ENCODE peak calls at places on chromosomes 5 and 9, in six cellular contexts. One of them, this sample, is unnamed.

GRCh38 chr5:89313804-89314588 is 431.0 kb upstream of the MEF2C start:
- DNase-seq in CD8-positive, alpha-beta T cell: no peak
- DNase-seq in left lung: no peak
- DNase-seq in spleen: no peak
- DNase-seq in NB4: peak; percentile 43
- DNase-seq in cardiac fibroblast: peak; percentile 86
- DNase-seq in this sample: peak; percentile 32

GRCh38 chr5:27252911-27253310 is 214.5 kb upstream of the CDH9 start:
- DNase-seq in NB4: no peak
- DNase-seq in cardiac fibroblast: peak; percentile 1
- DNase-seq in left lung: no peak
- DNase-seq in spleen: no peak
- DNase-seq in CD8-positive, alpha-beta T cell: no peak
- DNase-seq in this sample: no peak

GRCh38 chr9:136578915-136579637 is 33.2 kb upstream of the NOTCH1 start:
- DNase-seq in left lung: no peak
- DNase-seq in spleen: no peak
- DNase-seq in cardiac fibroblast: no peak
- DNase-seq in CD8-positive, alpha-beta T cell: no peak
- DNase-seq in NB4: peak; percentile 66
- DNase-seq in this sample: no peak

GRCh38 chr5:147558131-147558730 is 48.4 kb upstream of the DPYSL3 start:
- DNase-seq in NB4: no peak
- DNase-seq in left lung: no peak
- DNase-seq in CD8-positive, alpha-beta T cell: no peak
- DNase-seq in spleen: no peak
- DNase-seq in cardiac fibroblast: no peak
- DNase-seq in this sample: no peak

GRCh38 chr5:71938886-71939285 is 168.4 kb upstream of the MAP1B start:
- DNase-seq in spleen: no peak
- DNase-seq in left lung: peak; percentile 68
- DNase-seq in cardiac fibroblast: no peak
- DNase-seq in NB4: no peak
- DNase-seq in CD8-positive, alpha-beta T cell: no peak
- DNase-seq in this sample: no peak

GRCh38 chr9:137865581-137866145 is 11.9 kb upstream of the CACNA1B start:
- DNase-seq in CD8-positive, alpha-beta T cell: no peak
- DNase-seq in NB4: no peak
- DNase-seq in cardiac fibroblast: no peak
- DNase-seq in left lung: no peak
- DNase-seq in spleen: no peak
- DNase-seq in this sample: no peak

GRCh38 chr5:172420215-172420934 is 34.0 kb downstream of the SH3PXD2B start:
- DNase-seq in CD8-positive, alpha-beta T cell: no peak
- DNase-seq in spleen: no peak
- DNase-seq in cardiac fibroblast: peak; percentile 87
- DNase-seq in NB4: peak; percentile 50
- DNase-seq in left lung: peak; percentile 73
- DNase-seq in this sample: no peak

GRCh38 chr9:126373241-126373640 is 46.6 kb downstream of the MVB12B start:
- DNase-seq in cardiac fibroblast: peak; percentile 46
- DNase-seq in NB4: no peak
- DNase-seq in spleen: no peak
- DNase-seq in left lung: no peak
- DNase-seq in CD8-positive, alpha-beta T cell: no peak
- DNase-seq in this sample: no peak

GRCh38 chr9:112168197-112168596 is 6.9 kb downstream of the SUSD1 start:
- DNase-seq in CD8-positive, alpha-beta T cell: no peak
- DNase-seq in NB4: no peak
- DNase-seq in spleen: no peak
- DNase-seq in left lung: no peak
- DNase-seq in cardiac fibroblast: no peak
- DNase-seq in this sample: no peak

GRCh38 chr9:123129411-123129810 is 95.9 kb downstream of the GPR21 start:
- DNase-seq in cardiac fibroblast: no peak
- DNase-seq in left lung: no peak
- DNase-seq in spleen: no peak
- DNase-seq in CD8-positive, alpha-beta T cell: no peak
- DNase-seq in NB4: no peak
- DNase-seq in this sample: no peak

GRCh38 chr5:54895816-54896341 is 89.5 kb downstream of the ESM1 start:
- DNase-seq in NB4: peak; percentile 42
- DNase-seq in left lung: no peak
- DNase-seq in CD8-positive, alpha-beta T cell: no peak
- DNase-seq in cardiac fibroblast: peak; percentile 69
- DNase-seq in spleen: no peak
- DNase-seq in this sample: no peak
- TF ChIP-seq CTCF in NB4: peak; percentile 30
- TF ChIP-seq CTCF in left lung: peak; percentile 23
- TF ChIP-seq CTCF in CD8-positive, alpha-beta T cell: no peak
- TF ChIP-seq CTCF in cardiac fibroblast: peak; percentile 60
- TF ChIP-seq CTCF in spleen: no peak
- TF ChIP-seq CTCF in this sample: no peak

GRCh38 chr5:56406221-56406620 is 173.1 kb upstream of the ANKRD55 start:
- DNase-seq in spleen: no peak
- DNase-seq in NB4: no peak
- DNase-seq in cardiac fibroblast: no peak
- DNase-seq in left lung: no peak
- DNase-seq in CD8-positive, alpha-beta T cell: no peak
- DNase-seq in this sample: no peak
- TF ChIP-seq CTCF in spleen: no peak
- TF ChIP-seq CTCF in NB4: no peak
- TF ChIP-seq CTCF in cardiac fibroblast: no peak
- TF ChIP-seq CTCF in left lung: no peak
- TF ChIP-seq CTCF in CD8-positive, alpha-beta T cell: no peak
- TF ChIP-seq CTCF in this sample: no peak

GRCh38 chr9:74281674-74282073 is 215.5 kb upstream of the RORB start:
- DNase-seq in cardiac fibroblast: no peak
- DNase-seq in left lung: no peak
- DNase-seq in spleen: no peak
- DNase-seq in NB4: peak; percentile 4
- DNase-seq in CD8-positive, alpha-beta T cell: no peak
- DNase-seq in this sample: no peak
- TF ChIP-seq CTCF in cardiac fibroblast: no peak
- TF ChIP-seq CTCF in left lung: no peak
- TF ChIP-seq CTCF in spleen: no peak
- TF ChIP-seq CTCF in NB4: peak; percentile 15
- TF ChIP-seq CTCF in CD8-positive, alpha-beta T cell: no peak
- TF ChIP-seq CTCF in this sample: no peak

GRCh38 chr9:121786543-121786948 is 135.1 kb downstream of the DAB2IP start:
- DNase-seq in CD8-positive, alpha-beta T cell: no peak
- DNase-seq in spleen: no peak
- DNase-seq in left lung: no peak
- DNase-seq in cardiac fibroblast: no peak
- DNase-seq in NB4: no peak
- DNase-seq in this sample: no peak

GRCh38 chr9:121783523-121784507 is 132.4 kb downstream of the DAB2IP start:
- DNase-seq in CD8-positive, alpha-beta T cell: no peak
- DNase-seq in cardiac fibroblast: no peak
- DNase-seq in left lung: no peak
- DNase-seq in spleen: peak; percentile 66
- DNase-seq in NB4: peak; percentile 62
- DNase-seq in this sample: no peak

GRCh38 chr9:121785673-121786542 is 134.5 kb downstream of the DAB2IP start:
- DNase-seq in spleen: no peak
- DNase-seq in CD8-positive, alpha-beta T cell: no peak
- DNase-seq in left lung: no peak
- DNase-seq in NB4: no peak
- DNase-seq in cardiac fibroblast: no peak
- DNase-seq in this sample: no peak

GRCh38 chr9:121783126-121783522 is 131.7 kb downstream of the DAB2IP start:
- DNase-seq in cardiac fibroblast: no peak
- DNase-seq in spleen: no peak
- DNase-seq in left lung: no peak
- DNase-seq in NB4: no peak
- DNase-seq in CD8-positive, alpha-beta T cell: no peak
- DNase-seq in this sample: no peak

DNA sequence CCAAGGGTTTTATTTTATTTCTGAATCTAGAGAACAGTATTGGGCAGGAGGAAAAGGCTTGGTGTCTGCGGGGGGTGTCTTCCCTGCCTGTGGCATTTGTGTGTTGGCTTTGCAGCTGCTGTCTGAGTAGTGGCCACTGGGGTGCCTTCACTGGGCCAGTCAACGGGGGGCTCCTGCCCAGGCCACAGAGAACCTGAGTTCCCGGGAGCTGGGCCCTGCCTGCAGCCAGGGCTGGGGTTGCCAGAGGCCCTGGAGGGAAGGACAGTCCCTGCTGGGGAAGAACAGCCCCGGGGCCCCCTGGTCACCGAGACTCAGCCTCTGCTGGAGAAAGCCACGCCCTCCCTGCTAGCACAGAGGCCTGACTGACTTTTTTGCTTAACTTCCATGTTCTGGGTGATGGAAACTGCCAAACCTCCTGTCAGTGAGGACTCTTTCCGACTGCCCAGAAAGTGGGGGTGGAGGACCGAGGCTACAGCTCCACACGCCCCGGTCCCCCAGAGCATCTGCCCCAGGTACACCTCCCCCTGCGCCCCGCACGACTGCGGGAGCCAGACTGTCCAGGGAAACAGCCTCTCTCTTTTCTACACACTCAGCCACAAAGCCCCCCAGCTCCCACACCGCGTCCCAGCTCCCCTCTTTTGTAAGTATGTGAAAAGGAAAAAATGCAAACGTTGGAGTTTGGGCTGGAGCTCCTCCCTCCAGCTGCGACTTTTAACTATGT is 133.4 kb downstream of the DAB2IP start:
- DNase-seq in CD8-positive, alpha-beta T cell: no peak
- DNase-seq in left lung: no peak
- DNase-seq in spleen: peak; percentile 68
- DNase-seq in cardiac fibroblast: no peak
- DNase-seq in NB4: peak; percentile 22
- DNase-seq in this sample: no peak
- TF ChIP-seq CTCF in CD8-positive, alpha-beta T cell: no peak
- TF ChIP-seq CTCF in left lung: no peak
- TF ChIP-seq CTCF in spleen: no peak
- TF ChIP-seq CTCF in cardiac fibroblast: no peak
- TF ChIP-seq CTCF in NB4: no peak
- TF ChIP-seq CTCF in this sample: no peak

DNA sequence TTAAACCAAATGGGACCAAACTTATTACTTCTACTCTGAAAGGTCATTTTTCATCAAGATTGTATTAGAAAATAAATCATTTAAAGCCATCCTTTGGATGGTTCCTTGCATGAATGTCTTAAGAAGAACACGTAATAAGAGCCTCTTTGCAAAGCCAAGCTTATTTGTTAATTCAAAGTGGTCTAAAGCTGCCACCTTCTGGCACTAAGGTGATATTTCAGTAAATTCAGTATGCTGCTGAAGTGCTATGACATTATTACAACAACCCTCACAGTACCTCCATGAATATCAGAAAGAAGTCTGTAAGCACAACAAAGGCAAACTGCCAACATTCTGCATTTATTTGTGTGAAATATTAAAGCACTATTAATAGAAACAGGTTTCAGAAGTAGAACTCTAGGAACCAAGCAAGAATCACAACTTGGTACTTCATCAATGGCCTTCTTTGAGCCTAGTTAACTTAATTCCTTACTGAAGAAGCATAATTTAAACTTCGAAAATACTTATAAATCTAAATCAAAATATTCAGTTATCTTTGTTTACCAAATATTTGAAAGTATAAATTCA is 53.1 kb upstream of the TYRP1 start:
- DNase-seq in cardiac fibroblast: peak; percentile 68
- DNase-seq in left lung: no peak
- DNase-seq in CD8-positive, alpha-beta T cell: no peak
- DNase-seq in spleen: no peak
- DNase-seq in NB4: peak; percentile 73
- DNase-seq in this sample: no peak
- TF ChIP-seq CTCF in cardiac fibroblast: peak; percentile 47
- TF ChIP-seq CTCF in left lung: peak; percentile 22
- TF ChIP-seq CTCF in CD8-positive, alpha-beta T cell: no peak
- TF ChIP-seq CTCF in spleen: no peak
- TF ChIP-seq CTCF in NB4: peak; percentile 58
- TF ChIP-seq CTCF in this sample: no peak

GRCh38 chr5:141757402-141757801 is 75.4 kb upstream of the ARAP3 start:
- DNase-seq in NB4: no peak
- DNase-seq in cardiac fibroblast: peak; percentile 61
- DNase-seq in CD8-positive, alpha-beta T cell: no peak
- DNase-seq in spleen: no peak
- DNase-seq in left lung: no peak
- DNase-seq in this sample: no peak
- TF ChIP-seq CTCF in NB4: peak; percentile 24
- TF ChIP-seq CTCF in cardiac fibroblast: peak; percentile 75
- TF ChIP-seq CTCF in CD8-positive, alpha-beta T cell: no peak
- TF ChIP-seq CTCF in spleen: no peak
- TF ChIP-seq CTCF in left lung: peak; percentile 9
- TF ChIP-seq CTCF in this sample: no peak

DNA sequence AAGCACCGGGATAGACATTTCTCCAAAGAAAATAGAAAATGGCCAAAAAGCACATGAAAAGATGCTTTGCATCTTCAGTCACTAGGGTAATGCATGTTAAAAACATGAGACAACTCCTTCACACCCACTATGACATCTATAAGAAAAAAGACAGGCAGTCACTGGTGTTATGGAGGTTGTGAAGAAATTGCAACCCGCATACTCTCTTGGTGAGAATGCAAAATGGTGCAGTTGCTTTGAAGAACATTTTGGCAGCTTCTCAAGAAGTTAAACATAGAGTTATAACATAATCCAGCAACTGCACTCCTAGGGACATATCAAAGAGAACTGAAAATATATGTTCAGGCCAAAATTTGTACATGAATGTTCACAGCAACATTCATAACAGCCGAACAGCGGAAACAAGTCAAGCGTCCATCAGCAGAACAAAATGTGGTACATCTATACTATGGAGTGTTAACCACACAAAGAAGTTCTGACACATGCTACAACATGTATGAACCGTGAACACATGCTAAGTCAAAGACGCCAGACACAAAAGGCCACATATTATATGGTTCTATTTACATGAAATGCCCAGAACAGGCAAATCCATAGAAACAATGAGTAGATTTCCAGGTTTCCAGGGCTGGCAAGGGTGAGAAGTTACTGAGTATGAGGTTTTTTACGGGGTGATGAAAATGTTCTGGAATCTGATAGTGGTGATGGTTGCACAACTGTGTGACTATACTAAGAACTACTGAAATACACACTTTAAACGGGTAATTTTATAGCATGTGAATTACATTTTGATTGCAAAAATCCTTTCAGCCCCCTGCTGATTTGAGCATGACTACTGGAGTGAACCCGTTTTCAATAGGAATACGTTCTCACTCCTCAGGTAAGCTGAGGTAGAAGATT is 46.5 kb upstream of the TBC1D9B start:
- DNase-seq in NB4: no peak
- DNase-seq in left lung: no peak
- DNase-seq in cardiac fibroblast: peak; percentile 9
- DNase-seq in spleen: no peak
- DNase-seq in CD8-positive, alpha-beta T cell: no peak
- DNase-seq in this sample: no peak
- TF ChIP-seq CTCF in NB4: no peak
- TF ChIP-seq CTCF in left lung: no peak
- TF ChIP-seq CTCF in cardiac fibroblast: no peak
- TF ChIP-seq CTCF in spleen: no peak
- TF ChIP-seq CTCF in CD8-positive, alpha-beta T cell: no peak
- TF ChIP-seq CTCF in this sample: no peak

This sample was measured in natural killer cell.